ENCODE peak calls at places on chromosomes 2 and 18, in six cellular contexts. T, D, V, J, E and Z are unnamed samples.

GRCh38 chr2:223101340-223102039 is 49.5 kb downstream of the KCNE4 start:
- DNase-seq in T (no peak), D (peak; percentile 48), V (no peak), J (no peak), E (no peak), Z (no peak)

GRCh38 chr2:72137498-72138010 is 10.1 kb downstream of the CYP26B1 start:
- DNase-seq in T (no peak), D (peak; percentile 82), V (peak; percentile 61), J (no peak), E (peak; percentile 65), Z (peak; percentile 55)

GRCh38 chr2:196759378-196759706 is 40.1 kb downstream of the GTF3C3 start:
- DNase-seq in T (no peak), D (no peak), V (no peak), J (no peak), E (no peak), Z (no peak)

GRCh38 chr18:49022311-49023280 is 71.8 kb upstream of the SMAD7 start:
- DNase-seq in T (peak; percentile 74), D (peak; percentile 16), V (peak; percentile 41), J (no peak), E (no peak), Z (no peak)

GRCh38 chr2:27010139-27010538 is 22.6 kb upstream of the TMEM214 start:
- DNase-seq in T (no peak), D (no peak), V (no peak), J (no peak), E (no peak), Z (no peak)

GRCh38 chr2:69559696-69560482 is 83.7 kb downstream of the AAK1 start:
- DNase-seq in T (no peak), D (peak; percentile 56), V (no peak), J (no peak), E (no peak), Z (no peak)

GRCh38 chr18:80178935-80179818 is 68.1 kb downstream of the PARD6G start:
- DNase-seq in T (no peak), D (no peak), V (no peak), J (no peak), E (no peak), Z (no peak)

GRCh38 chr2:238847841-238848565 is at the start of gene TWIST2:
- DNase-seq in T (no peak), D (peak; percentile 54), V (no peak), J (no peak), E (peak; percentile 90), Z (peak; percentile 72)

GRCh38 chr2:39780825-39781600 is 2.0 kb upstream of the THUMPD2 start:
- DNase-seq in T (no peak), D (no peak), V (no peak), J (no peak), E (no peak), Z (no peak)

GRCh38 chr2:176281267-176281666 is 12.0 kb downstream of the MTX2 start:
- DNase-seq in T (no peak), D (no peak), V (no peak), J (no peak), E (no peak), Z (no peak)

GRCh38 chr2:234451852-234452625 is 44.8 kb downstream of the ARL4C start:
- DNase-seq in T (no peak), D (no peak), V (no peak), J (no peak), E (no peak), Z (no peak)

GRCh38 chr2:155357172-155357571 is 658.7 kb downstream of the KCNJ3 start:
- DNase-seq in T (no peak), D (no peak), V (no peak), J (no peak), E (no peak), Z (no peak)

GRCh38 chr2:4604767-4605166 is 901.4 kb downstream of the DCDC2C start:
- DNase-seq in T (no peak), D (no peak), V (no peak), J (no peak), E (no peak), Z (no peak)

GRCh38 chr2:201971516-201972228 is 62.0 kb upstream of the FZD7 start:
- DNase-seq in T (no peak), D (no peak), V (no peak), J (no peak), E (peak; percentile 24), Z (no peak)

GRCh38 chr18:24220318-24220688 is 81.4 kb downstream of the CABYR start:
- DNase-seq in T (no peak), D (no peak), V (no peak), J (no peak), E (no peak), Z (no peak)

GRCh38 chr2:47323009-47323821 is 79.7 kb upstream of the MSH2 start:
- DNase-seq in T (no peak), D (peak; percentile 81), V (peak; percentile 70), J (peak; percentile 24), E (peak; percentile 65), Z (peak; percentile 69)

GRCh38 chr18:46379323-46379950 is 275.3 kb downstream of the HAUS1 start:
- DNase-seq in T (no peak), D (no peak), V (no peak), J (no peak), E (no peak), Z (no peak)

GRCh38 chr18:54947115-54947514 is 12.1 kb downstream of the CCDC68 start:
- DNase-seq in T (no peak), D (peak; percentile 63), V (no peak), J (no peak), E (no peak), Z (no peak)

GRCh38 chr18:48879008-48879431 is 71.7 kb downstream of the SMAD7 start:
- DNase-seq in T (no peak), D (no peak), V (no peak), J (no peak), E (no peak), Z (no peak)

GRCh38 chr2:217465136-217465535 is 537.7 kb downstream of the TNS1 start:
- DNase-seq in T (no peak), D (no peak), V (no peak), J (no peak), E (no peak), Z (no peak)

DNA sequence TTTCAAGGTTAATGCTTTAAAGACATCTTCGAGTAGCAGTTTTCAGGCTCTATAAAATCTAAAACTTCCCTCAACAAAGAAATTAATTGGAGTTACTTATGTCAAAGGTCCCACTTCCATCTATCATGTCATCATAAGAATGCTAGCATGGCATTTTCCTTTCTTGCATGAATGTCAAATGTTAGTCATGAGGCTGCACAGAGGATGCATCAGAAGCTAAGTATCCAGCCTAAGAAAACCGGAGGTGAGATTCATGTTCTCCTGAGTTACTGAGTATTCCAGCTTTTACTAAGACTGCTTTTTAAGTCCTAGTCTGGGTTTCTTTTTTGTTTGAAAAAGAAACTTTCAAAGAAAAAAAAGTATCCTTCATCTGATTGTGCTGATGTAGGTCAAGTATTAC is 130.6 kb upstream of the CDH19 start:
- DNase-seq in T (no peak), D (no peak), V (no peak), J (no peak), E (no peak), Z (no peak)
- H3K27ac ChIP-seq in T (no peak overlapping the region), D (no peak overlapping the region), V (no peak overlapping the region), J (no peak overlapping the region), E (no peak overlapping the region), Z (no peak overlapping the region)

DNA sequence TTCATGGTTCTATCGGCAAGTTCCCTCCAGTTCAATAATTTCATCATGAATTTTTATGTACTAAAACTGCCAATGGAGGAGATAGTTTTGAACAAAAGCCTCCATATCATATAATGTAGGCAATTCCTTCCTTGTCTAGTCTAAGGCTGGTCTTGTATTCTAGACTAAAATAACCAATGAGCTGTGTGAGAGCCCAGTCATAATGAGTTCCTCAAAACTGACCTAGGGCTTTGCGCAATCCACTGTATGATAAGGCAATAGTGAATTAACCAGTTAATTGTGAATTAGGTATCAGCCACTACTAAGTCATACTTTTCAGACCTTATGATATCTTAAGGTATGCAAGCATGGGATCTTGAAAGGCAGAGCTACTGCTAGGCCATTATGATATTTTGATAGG is 7.6 kb upstream of the UXS1 start:
- DNase-seq in T (no peak), D (no peak), V (no peak), J (no peak), E (no peak), Z (no peak)
- H3K4me1 ChIP-seq in T (no peaks in the 10 kb centered on the region), D (no peaks in the 10 kb centered on the region), V (no peaks in the 10 kb centered on the region), J (peaks cover 4% of the 10 kb centered on the region), E (no peaks in the 10 kb centered on the region), Z (no peaks in the 10 kb centered on the region)

DNA sequence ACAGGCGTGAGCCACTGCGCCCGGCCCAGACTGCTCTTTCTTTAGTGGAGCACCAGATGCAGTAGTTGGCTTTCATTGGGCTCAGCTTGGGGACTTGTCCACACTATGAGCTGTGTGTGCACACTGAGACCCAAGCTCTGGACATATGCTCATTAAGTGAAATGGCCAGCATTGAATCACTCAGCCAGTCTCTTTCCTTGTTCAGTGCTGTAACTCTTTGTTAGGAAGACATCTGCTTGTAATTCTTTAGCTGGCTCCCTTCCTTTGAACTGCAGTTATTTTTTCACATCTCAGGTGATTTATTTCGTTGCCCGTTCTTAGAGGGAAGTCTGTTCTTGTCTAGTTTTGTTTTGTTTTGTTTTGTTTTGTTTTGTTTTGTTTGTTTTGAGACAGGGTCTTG is 70.5 kb downstream of the CAB39 start:
- DNase-seq in T (no peak), D (no peak), V (no peak), J (no peak), E (no peak), Z (no peak)
- H3K9me3 ChIP-seq in T (no peaks in the 10 kb centered on the region), D (no peaks in the 10 kb centered on the region), V (peaks cover 9% of the 10 kb centered on the region), J (peaks cover 13% of the 10 kb centered on the region), E (no peaks in the 10 kb centered on the region), Z (peaks cover 9% of the 10 kb centered on the region)

GRCh38 chr2:12720752-12721151 is 4.0 kb downstream of the TRIB2 start:
- DNase-seq in T (no peak), D (no peak), V (no peak), J (no peak), E (no peak), Z (no peak)
- H3K27ac ChIP-seq in T (peak overlapping the region; percentile 6), D (no peak overlapping the region), V (no peak overlapping the region), J (no peak overlapping the region), E (no peak overlapping the region), Z (peak overlapping the region; percentile 99)

GRCh38 chr18:63098014-63098981 is 221.3 kb downstream of the BCL2 start:
- DNase-seq in T (no peak), D (no peak), V (no peak), J (no peak), E (no peak), Z (no peak)
- H3K4me1 ChIP-seq in T (no peaks in the 10 kb centered on the region), D (peaks cover 4% of the 10 kb centered on the region), V (no peaks in the 10 kb centered on the region), J (no peaks in the 10 kb centered on the region), E (peaks cover 7% of the 10 kb centered on the region), Z (peaks cover 21% of the 10 kb centered on the region)

GRCh38 chr2:207812058-207812857 is 42.6 kb upstream of the FZD5 start:
- DNase-seq in T (no peak), D (no peak), V (no peak), J (no peak), E (no peak), Z (no peak)
- H3K9me3 ChIP-seq in T (no peaks in the 10 kb centered on the region), D (no peaks in the 10 kb centered on the region), V (no peaks in the 10 kb centered on the region), J (no peaks in the 10 kb centered on the region), E (no peaks in the 10 kb centered on the region), Z (no peaks in the 10 kb centered on the region)

DNA sequence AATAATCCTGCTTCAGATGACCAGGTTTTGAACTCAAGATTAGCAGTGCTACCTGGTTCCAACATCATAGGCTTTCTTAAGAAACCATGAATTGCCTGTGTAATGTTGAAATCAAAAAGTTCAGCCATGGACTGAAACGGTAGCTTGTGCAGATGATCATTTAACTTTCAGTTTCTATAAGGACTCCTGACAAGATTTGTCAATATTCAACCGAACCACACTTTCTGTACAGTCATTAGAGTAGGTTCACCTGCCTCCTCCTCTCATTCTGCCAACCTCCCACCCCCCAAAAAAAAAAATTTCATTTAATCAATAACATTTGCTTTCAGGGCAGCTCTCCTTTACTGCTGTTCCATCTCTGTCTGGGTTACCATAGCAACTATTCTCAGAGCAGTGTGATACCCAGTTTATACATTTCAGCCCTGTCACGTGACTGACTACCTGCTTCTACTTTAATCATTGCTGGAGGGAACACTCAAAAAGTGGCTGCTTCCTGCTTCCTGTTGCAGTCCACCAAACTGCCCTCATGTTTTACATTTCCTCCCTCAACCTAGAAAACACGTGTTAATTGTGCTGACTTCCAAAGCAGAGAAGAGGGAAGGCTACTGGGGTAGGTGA is 275.5 kb downstream of the SS18 start:
- DNase-seq in T (no peak), D (no peak), V (no peak), J (no peak), E (no peak), Z (no peak)
- H3K27ac ChIP-seq in T (no peak overlapping the region), D (no peak overlapping the region), V (no peak overlapping the region), J (no peak overlapping the region), E (no peak overlapping the region), Z (no peak overlapping the region)